ENCODE peak calls at places on chromosomes 11 and 22, in four cellular contexts. E is kidney epithelial cell, D is IMR-90, I is progenitor cell of endocrine pancreas. H is an unnamed sample.

GRCh38 chr11:125155100-125155444 is 9.5 kb upstream of the PKNOX2 start:
- DNase-seq in I (no peak), E (no peak), D (no peak), H (no peak)

GRCh38 chr11:46426233-46426991 is 34.8 kb upstream of the CHRM4 start:
- DNase-seq in D (no peak), I (no peak), E (no peak), H (no peak)

GRCh38 chr11:86990079-86990478 is 34.9 kb upstream of the FZD4 start:
- DNase-seq in D (peak; percentile 21), I (no peak), E (no peak), H (no peak)

GRCh38 chr11:10272132-10272531 is 21.9 kb downstream of the SBF2 start:
- DNase-seq in I (no peak), D (peak; percentile 53), E (no peak), H (no peak)

GRCh38 chr11:122748968-122749687 is 89.2 kb upstream of the CRTAM start:
- DNase-seq in D (peak; percentile 95), I (no peak), E (no peak), H (no peak)

GRCh38 chr22:44942979-44943700 is 66.7 kb downstream of the PHF21B start:
- DNase-seq in E (no peak), I (no peak), D (no peak), H (no peak)

GRCh38 chr11:78349114-78349513 is 68.5 kb downstream of the GAB2 start:
- DNase-seq in D (no peak), I (no peak), E (no peak), H (no peak)

GRCh38 chr11:68683952-68684384 is 376 bp upstream of the GAL start:
- DNase-seq in E (no peak), D (no peak), I (no peak), H (no peak)

GRCh38 chr11:61728940-61729219 is 23.6 kb upstream of the MYRF start:
- DNase-seq in E (peak; percentile 79), D (peak; percentile 50), I (no peak), H (no peak)

GRCh38 chr11:69380921-69381581 is 87.1 kb downstream of the MYEOV start:
- DNase-seq in I (no peak), E (no peak), D (no peak), H (no peak)

GRCh38 chr11:125457814-125458343 is 38.2 kb downstream of the FEZ1 start:
- DNase-seq in I (no peak), E (no peak), D (peak; percentile 81), H (no peak)

GRCh38 chr22:48918585-48919186 is 909.0 kb downstream of the BRD1 start:
- DNase-seq in I (no peak), D (no peak), E (no peak), H (no peak)

GRCh38 chr11:110200241-110200640 is 96.2 kb downstream of the RDX start:
- DNase-seq in E (no peak), I (no peak), D (peak; percentile 71), H (no peak)

GRCh38 chr11:23022854-23023253 is 162.6 kb upstream of the CCDC179 start:
- DNase-seq in D (no peak), I (no peak), E (no peak), H (no peak)

GRCh38 chr22:34001701-34002466 is 81.6 kb upstream of the LARGE1 start:
- DNase-seq in D (no peak), E (no peak), I (no peak), H (no peak)

GRCh38 chr11:74418509-74418895 is 20.3 kb upstream of the PGM2L1 start:
- DNase-seq in E (peak; percentile 77), I (no peak), D (peak; percentile 82), H (peak; percentile 73)

GRCh38 chr11:15468471-15468870 is 353.7 kb downstream of the INSC start:
- DNase-seq in I (no peak), D (peak; percentile 10), E (no peak), H (no peak)

GRCh38 chr22:48867891-48868290 is 959.8 kb downstream of the BRD1 start:
- DNase-seq in D (no peak), E (no peak), I (no peak), H (no peak)

GRCh38 chr11:120339394-120339890 is 3.2 kb downstream of the ARHGEF12 start:
- DNase-seq in E (no peak), I (no peak), D (peak; percentile 43), H (no peak)

GRCh38 chr11:60831501-60832079 is 10.3 kb upstream of the CCDC86 start:
- DNase-seq in I (no peak), D (peak; percentile 42), E (peak; percentile 54), H (no peak)

GRCh38 chr11:12117200-12117995 is 7.0 kb downstream of the MICAL2 start:
- DNase-seq in I (no peak), D (peak; percentile 76), E (no peak), H (no peak)

GRCh38 chr11:128345316-128345715 is 242.0 kb downstream of the ETS1 start:
- DNase-seq in E (no peak), I (no peak), D (no peak), H (no peak)

GRCh38 chr11:60874421-60875365 is 7.4 kb downstream of the ZP1 start:
- DNase-seq in I (no peak), E (no peak), D (no peak), H (no peak)

GRCh38 chr11:64040684-64041267 is 5.0 kb downstream of the FLRT1 start:
- DNase-seq in E (no peak), I (no peak), D (no peak), H (no peak)

GRCh38 chr22:19105456-19105855 is 16.8 kb downstream of the DGCR2 start:
- DNase-seq in I (no peak), D (no peak), E (no peak), H (no peak)

GRCh38 chr11:101718406-101718805 is 134.6 kb upstream of the TRPC6 start:
- DNase-seq in E (no peak), D (peak; percentile 89), I (no peak), H (no peak)

GRCh38 chr11:120063686-120064340 is 74.1 kb downstream of the TRIM29 start:
- DNase-seq in D (no peak), I (peak; percentile 1), E (no peak), H (no peak)

GRCh38 chr11:130636672-130637463 is 188.4 kb downstream of the ADAMTS15 start:
- DNase-seq in D (peak; percentile 92), I (no peak), E (peak; percentile 94), H (peak; percentile 53)

GRCh38 chr22:36332623-36333331 is 55.0 kb downstream of the MYH9 start:
- DNase-seq in I (no peak), E (no peak), D (peak; percentile 83), H (peak; percentile 81)

GRCh38 chr11:21811572-21811971 is 381.3 kb upstream of the ANO5 start:
- DNase-seq in I (no peak), D (no peak), E (no peak), H (no peak)
- TF ChIP-seq CTCF in I (peak; percentile 40), D (no peak), E (no peak), H (no peak)

DNA sequence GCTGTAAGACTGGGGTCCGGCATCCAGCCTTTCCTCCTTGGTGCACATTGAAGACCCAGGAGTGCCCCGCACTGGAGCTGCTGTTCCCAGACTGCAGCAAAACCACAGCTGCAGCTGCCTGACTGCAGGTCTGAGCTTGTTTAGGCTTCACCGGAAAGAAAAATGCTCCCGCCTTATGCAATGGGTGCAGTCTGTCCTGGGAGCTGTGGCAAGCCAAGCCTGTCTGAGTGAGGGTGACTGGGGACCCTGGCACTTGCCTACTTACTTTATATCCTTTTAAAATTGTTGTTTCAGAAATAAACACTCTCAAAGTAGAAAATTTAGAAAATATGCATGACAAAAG is 23.3 kb upstream of the CD44 start:
- DNase-seq in D (no peak), E (no peak), I (no peak), H (no peak)
- TF ChIP-seq CTCF in D (no peak), E (no peak), I (no peak), H (no peak)

DNA sequence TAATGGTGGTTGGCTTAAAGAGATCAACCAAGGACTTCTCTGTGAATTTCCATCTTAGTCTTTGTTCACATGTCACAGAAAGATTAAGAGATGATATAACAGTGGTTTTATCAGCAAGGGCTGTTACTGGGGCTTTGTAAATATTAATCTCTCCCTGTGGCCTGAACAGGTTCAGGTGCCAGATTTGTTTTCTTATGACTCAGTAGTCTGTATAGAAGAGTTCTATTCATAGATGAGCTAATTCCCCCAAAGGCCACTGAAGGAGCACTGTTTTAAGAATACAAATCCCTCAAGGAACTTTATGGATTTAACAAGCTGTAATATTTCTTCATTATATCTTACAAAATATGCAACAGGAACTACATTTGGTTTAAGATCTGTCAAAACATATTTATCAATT is 50.4 kb downstream of the TCP11L1 start:
- DNase-seq in I (no peak), E (no peak), D (peak; percentile 73), H (no peak)
- TF ChIP-seq CTCF in I (peak; percentile 8), E (no peak), D (peak; percentile 21), H (no peak)

GRCh38 chr22:26513852-26514251 is 1.6 kb upstream of the TFIP11 start:
- DNase-seq in E (no peak), D (no peak), I (no peak), H (no peak)

GRCh38 chr22:26508148-26508547 is 4.1 kb downstream of the TFIP11 start:
- DNase-seq in E (no peak), D (no peak), I (no peak), H (no peak)

GRCh38 chr22:26515938-26516337 is 3.7 kb upstream of the TFIP11 start:
- DNase-seq in E (no peak), I (no peak), D (no peak), H (no peak)

GRCh38 chr22:26514419-26515161 is 2.3 kb upstream of the TFIP11 start:
- DNase-seq in I (no peak), D (no peak), E (no peak), H (no peak)

DNA sequence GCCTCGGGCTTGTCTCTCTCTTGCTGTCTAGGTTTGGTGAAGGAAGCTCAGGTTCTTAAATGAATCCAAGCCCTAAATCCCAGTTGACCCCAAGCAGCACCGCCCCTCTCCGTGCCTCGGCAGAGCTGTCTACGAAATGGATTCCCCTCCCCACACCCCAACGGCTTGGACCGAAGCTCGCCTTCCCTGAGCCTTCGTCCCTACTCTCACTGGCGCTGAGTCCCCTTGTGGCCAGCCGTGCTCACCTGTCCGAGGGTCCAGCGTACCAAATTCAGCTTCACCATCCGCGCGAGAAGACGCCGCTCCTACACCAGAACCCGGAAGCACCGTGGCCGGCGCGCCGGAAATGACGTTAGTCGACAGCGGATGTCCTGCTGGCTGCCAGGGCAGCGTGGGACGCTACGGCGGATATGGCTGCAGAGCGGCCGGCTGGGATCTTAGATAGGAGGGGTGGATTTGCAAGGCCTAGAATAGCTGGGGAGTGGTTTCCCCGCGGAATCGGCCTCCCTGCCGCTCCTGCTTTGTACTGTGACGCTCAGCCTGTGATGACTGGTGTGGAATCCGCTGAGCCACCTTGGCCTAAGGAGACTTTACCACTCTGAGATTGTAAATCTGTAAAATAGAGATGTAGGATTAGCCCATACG is at the start of gene TFIP11:
- DNase-seq in I (peak; percentile 90), D (peak; percentile 90), E (peak; percentile 70), H (peak; percentile 64)
- TF ChIP-seq CTCF in I (peak; percentile 51), D (peak; percentile 9), E (peak; percentile 7), H (no peak)

DNA sequence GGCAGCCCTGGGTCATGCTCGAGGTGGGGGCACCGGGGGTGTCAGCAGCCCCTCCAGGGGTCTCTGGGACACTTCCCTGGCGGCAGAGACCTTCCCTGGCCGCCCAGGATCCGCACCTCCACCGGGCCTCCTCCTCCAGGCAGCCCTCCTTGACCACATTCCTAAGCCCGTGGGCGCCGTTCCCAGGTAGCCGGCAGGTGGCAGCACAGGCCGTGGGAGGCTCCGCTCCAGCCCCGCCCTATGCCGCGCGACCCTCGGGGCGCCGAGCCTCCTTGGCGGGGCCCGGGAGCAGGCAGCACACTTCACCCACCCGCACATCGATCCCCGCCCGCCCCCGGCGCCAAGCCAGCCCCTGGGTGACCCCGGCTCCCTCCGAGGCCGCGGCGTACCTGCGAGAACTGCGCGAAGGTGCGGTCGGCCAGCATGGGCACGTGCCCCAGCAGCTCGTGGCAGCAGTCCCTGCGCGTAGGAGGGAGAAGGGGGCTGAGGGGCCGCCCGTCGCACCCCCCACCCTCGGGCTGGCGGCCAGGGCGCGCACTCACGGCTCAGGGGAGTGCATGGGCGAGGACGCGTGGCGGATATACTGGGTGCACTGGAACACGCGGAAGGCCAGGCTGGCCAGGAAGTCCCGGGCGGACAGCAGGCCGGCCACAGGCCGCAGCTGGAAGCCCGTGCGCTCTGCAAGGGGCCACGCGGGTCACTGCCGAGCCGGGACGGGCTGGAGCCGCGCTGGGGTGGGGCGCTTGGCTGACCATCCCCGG is 5.3 kb upstream of the INS start:
- DNase-seq in D (no peak), I (peak; percentile 47), E (no peak), H (no peak)
- TF ChIP-seq CTCF in D (peak; percentile 47), I (peak; percentile 77), E (peak; percentile 62), H (peak; percentile 57)